ENCODE peak calls at places on chromosomes 4 and X, in five cellular contexts. O is NCI-H1105 treated with DMSO at 0.1 percent for 48 hours, M is HuH-7.5, L is NCI-H460, W is left lung. T is an unnamed sample.

GRCh38 chr4:8209176-8209874 is 10.2 kb downstream of the SH3TC1 start:
- DNase-seq in O (no peak), M (no peak), L (no peak), W (peak), T (no peak)

GRCh38 chr4:125346616-125347015 is 31.9 kb downstream of the FAT4 start:
- DNase-seq in O (no peak), M (no peak), L (no peak), W (no peak), T (no peak)

GRCh38 chr4:147704846-147705245 is 20.9 kb upstream of the PRMT9 start:
- DNase-seq in O (no peak), M (no peak), L (no peak), W (no peak), T (no peak)

GRCh38 chr4:117983541-117984451 is 50.5 kb upstream of the NDST3 start:
- DNase-seq in O (no peak), M (no peak), L (no peak), W (no peak), T (no peak)

GRCh38 chr4:67234296-67234695 is 311.0 kb downstream of the CENPC start:
- DNase-seq in O (no peak), M (no peak), L (no peak), W (no peak), T (no peak)

GRCh38 chr4:78661086-78661690 is 109.6 kb downstream of the ANXA3 start:
- DNase-seq in O (no peak), M (no peak), L (no peak), W (no peak), T (no peak)

GRCh38 chr4:184417802-184418511 is 56.4 kb downstream of the IRF2 start:
- DNase-seq in O (no peak), M (no peak), L (peak), W (no peak), T (peak)

GRCh38 chr4:65007841-65008439 is 598.7 kb upstream of the TECRL start:
- DNase-seq in O (peak), M (peak), L (peak), W (no peak), T (no peak)

GRCh38 chrX:10015711-10016515 is 48.8 kb downstream of the CLDN34 start:
- DNase-seq in O (no peak), M (no peak), L (no peak), W (peak), T (no peak)

GRCh38 chr4:169207436-169208089 is 63.2 kb downstream of the SH3RF1 start:
- DNase-seq in O (no peak), M (no peak), L (no peak), W (no peak), T (no peak)

GRCh38 chr4:86957214-86957613 is 22.4 kb downstream of the AFF1 start:
- DNase-seq in O (no peak), M (no peak), L (no peak), W (no peak), T (no peak)

GRCh38 chr4:57426779-57427395 is 316.7 kb upstream of the IGFBP7 start:
- DNase-seq in O (peak), M (peak), L (peak), W (peak), T (no peak)

GRCh38 chrX:68487254-68487653 is 11.6 kb upstream of the YIPF6 start:
- DNase-seq in O (no peak), M (no peak), L (no peak), W (no peak), T (no peak)

GRCh38 chr4:142485452-142485851 is 360.6 kb downstream of the INPP4B start:
- DNase-seq in O (no peak), M (no peak), L (no peak), W (no peak), T (no peak)

GRCh38 chr4:155679343-155679742 is 12.7 kb downstream of the GUCY1A1 start:
- DNase-seq in O (no peak), M (no peak), L (no peak), W (no peak), T (no peak)

GRCh38 chr4:10013722-10014121 is 7.6 kb downstream of the SLC2A9 start:
- DNase-seq in O (peak), M (peak), L (peak), W (no peak), T (no peak)

GRCh38 chr4:165199286-165199685 is 8.1 kb upstream of the KLHL2 start:
- DNase-seq in O (no peak), M (no peak), L (no peak), W (no peak), T (no peak)

GRCh38 chr4:30525662-30526061 is 194.5 kb upstream of the PCDH7 start:
- DNase-seq in O (no peak), M (no peak), L (no peak), W (no peak), T (no peak)

GRCh38 chr4:4585012-4585670 is 43.3 kb upstream of the STX18 start:
- DNase-seq in O (no peak), M (no peak), L (no peak), W (no peak), T (no peak)

T was measured in cerebellar nuclear complex.